ENCODE peak calls at places on chromosomes 7 and 10, in six cellular contexts. One of them, this sample, is unnamed.

GRCh38 chr10:74888947-74889661 is 62.7 kb downstream of the KAT6B start:
- DNase-seq in GM10248: no peak
- DNase-seq in activated CD4-positive, alpha-beta T cell treated with anti-CD3 and anti-CD28 coated beads, Interleukin-2, amount 50 U/mL, for 48 hours: no peak
- DNase-seq in A172: peak
- DNase-seq in GM12878: no peak
- DNase-seq in lower leg skin: peak
- DNase-seq in this sample: no peak

GRCh38 chr7:156620246-156620775 is 20.3 kb upstream of the RNF32 start:
- DNase-seq in GM10248: no peak
- DNase-seq in activated CD4-positive, alpha-beta T cell treated with anti-CD3 and anti-CD28 coated beads, Interleukin-2, amount 50 U/mL, for 48 hours: no peak
- DNase-seq in A172: no peak
- DNase-seq in GM12878: no peak
- DNase-seq in lower leg skin: no peak
- DNase-seq in this sample: no peak

GRCh38 chr7:50531401-50531906 is 33.8 kb downstream of the DDC start:
- DNase-seq in GM10248: no peak
- DNase-seq in activated CD4-positive, alpha-beta T cell treated with anti-CD3 and anti-CD28 coated beads, Interleukin-2, amount 50 U/mL, for 48 hours: peak
- DNase-seq in A172: peak
- DNase-seq in GM12878: no peak
- DNase-seq in lower leg skin: no peak
- DNase-seq in this sample: peak

GRCh38 chr7:380724-381210 is 90.8 kb downstream of the FOXL3 start:
- DNase-seq in GM10248: no peak
- DNase-seq in activated CD4-positive, alpha-beta T cell treated with anti-CD3 and anti-CD28 coated beads, Interleukin-2, amount 50 U/mL, for 48 hours: no peak
- DNase-seq in A172: no peak
- DNase-seq in GM12878: no peak
- DNase-seq in lower leg skin: peak
- DNase-seq in this sample: no peak

GRCh38 chr7:139495726-139496125 is 12.3 kb upstream of the KLRG2 start:
- DNase-seq in GM10248: no peak
- DNase-seq in activated CD4-positive, alpha-beta T cell treated with anti-CD3 and anti-CD28 coated beads, Interleukin-2, amount 50 U/mL, for 48 hours: no peak
- DNase-seq in A172: no peak
- DNase-seq in GM12878: no peak
- DNase-seq in lower leg skin: no peak
- DNase-seq in this sample: no peak

GRCh38 chr7:156858523-156858922 is 34.5 kb downstream of the LMBR1 start:
- DNase-seq in GM10248: no peak
- DNase-seq in activated CD4-positive, alpha-beta T cell treated with anti-CD3 and anti-CD28 coated beads, Interleukin-2, amount 50 U/mL, for 48 hours: no peak
- DNase-seq in A172: no peak
- DNase-seq in GM12878: no peak
- DNase-seq in lower leg skin: no peak
- DNase-seq in this sample: no peak

GRCh38 chr10:63720072-63720537 is 198.9 kb downstream of the REEP3 start:
- DNase-seq in GM10248: peak
- DNase-seq in activated CD4-positive, alpha-beta T cell treated with anti-CD3 and anti-CD28 coated beads, Interleukin-2, amount 50 U/mL, for 48 hours: peak
- DNase-seq in A172: peak
- DNase-seq in GM12878: peak
- DNase-seq in lower leg skin: no peak
- DNase-seq in this sample: peak

GRCh38 chr10:18793951-18794350 is 134.7 kb downstream of the ARL5B start:
- DNase-seq in GM10248: no peak
- DNase-seq in activated CD4-positive, alpha-beta T cell treated with anti-CD3 and anti-CD28 coated beads, Interleukin-2, amount 50 U/mL, for 48 hours: no peak
- DNase-seq in A172: peak
- DNase-seq in GM12878: no peak
- DNase-seq in lower leg skin: no peak
- DNase-seq in this sample: no peak

GRCh38 chr7:100852048-100852872 is at the start of gene SLC12A9:
- DNase-seq in GM10248: peak
- DNase-seq in activated CD4-positive, alpha-beta T cell treated with anti-CD3 and anti-CD28 coated beads, Interleukin-2, amount 50 U/mL, for 48 hours: peak
- DNase-seq in A172: peak
- DNase-seq in GM12878: peak
- DNase-seq in lower leg skin: peak
- DNase-seq in this sample: peak

GRCh38 chr10:114519306-114519669 is 115.0 kb upstream of the AFAP1L2 start:
- DNase-seq in GM10248: no peak
- DNase-seq in activated CD4-positive, alpha-beta T cell treated with anti-CD3 and anti-CD28 coated beads, Interleukin-2, amount 50 U/mL, for 48 hours: no peak
- DNase-seq in A172: peak
- DNase-seq in GM12878: no peak
- DNase-seq in lower leg skin: peak
- DNase-seq in this sample: no peak

GRCh38 chr7:148697950-148698396 is 730 bp upstream of the CUL1 start:
- DNase-seq in GM10248: no peak
- DNase-seq in activated CD4-positive, alpha-beta T cell treated with anti-CD3 and anti-CD28 coated beads, Interleukin-2, amount 50 U/mL, for 48 hours: no peak
- DNase-seq in A172: no peak
- DNase-seq in GM12878: no peak
- DNase-seq in lower leg skin: no peak
- DNase-seq in this sample: peak

GRCh38 chr10:50809596-50809995 is 69.9 kb downstream of the ASAH2B start:
- DNase-seq in GM10248: no peak
- DNase-seq in activated CD4-positive, alpha-beta T cell treated with anti-CD3 and anti-CD28 coated beads, Interleukin-2, amount 50 U/mL, for 48 hours: no peak
- DNase-seq in A172: no peak
- DNase-seq in GM12878: no peak
- DNase-seq in lower leg skin: no peak
- DNase-seq in this sample: no peak

GRCh38 chr7:3691478-3692151 is 390.6 kb downstream of the SDK1 start:
- DNase-seq in GM10248: no peak
- DNase-seq in activated CD4-positive, alpha-beta T cell treated with anti-CD3 and anti-CD28 coated beads, Interleukin-2, amount 50 U/mL, for 48 hours: no peak
- DNase-seq in A172: no peak
- DNase-seq in GM12878: no peak
- DNase-seq in lower leg skin: no peak
- DNase-seq in this sample: no peak

GRCh38 chr7:88224596-88225275 is 4.9 kb upstream of the SRI start:
- DNase-seq in GM10248: no peak
- DNase-seq in activated CD4-positive, alpha-beta T cell treated with anti-CD3 and anti-CD28 coated beads, Interleukin-2, amount 50 U/mL, for 48 hours: no peak
- DNase-seq in A172: peak
- DNase-seq in GM12878: no peak
- DNase-seq in lower leg skin: no peak
- DNase-seq in this sample: no peak

GRCh38 chr10:1243486-1244182 is 187.4 kb downstream of the WDR37 start:
- DNase-seq in GM10248: no peak
- DNase-seq in activated CD4-positive, alpha-beta T cell treated with anti-CD3 and anti-CD28 coated beads, Interleukin-2, amount 50 U/mL, for 48 hours: no peak
- DNase-seq in A172: no peak
- DNase-seq in GM12878: no peak
- DNase-seq in lower leg skin: no peak
- DNase-seq in this sample: no peak

GRCh38 chr7:22845221-22845844 is 22.7 kb upstream of the TOMM7 start:
- DNase-seq in GM10248: no peak
- DNase-seq in activated CD4-positive, alpha-beta T cell treated with anti-CD3 and anti-CD28 coated beads, Interleukin-2, amount 50 U/mL, for 48 hours: no peak
- DNase-seq in A172: peak
- DNase-seq in GM12878: no peak
- DNase-seq in lower leg skin: no peak
- DNase-seq in this sample: no peak

GRCh38 chr7:92246363-92247101 is 758 bp downstream of the ANKIB1 start:
- DNase-seq in GM10248: peak
- DNase-seq in activated CD4-positive, alpha-beta T cell treated with anti-CD3 and anti-CD28 coated beads, Interleukin-2, amount 50 U/mL, for 48 hours: peak
- DNase-seq in A172: peak
- DNase-seq in GM12878: no peak
- DNase-seq in lower leg skin: peak
- DNase-seq in this sample: peak

GRCh38 chr7:113915991-113916390 is 2.8 kb downstream of the PPP1R3A start:
- DNase-seq in GM10248: no peak
- DNase-seq in activated CD4-positive, alpha-beta T cell treated with anti-CD3 and anti-CD28 coated beads, Interleukin-2, amount 50 U/mL, for 48 hours: no peak
- DNase-seq in A172: no peak
- DNase-seq in GM12878: no peak
- DNase-seq in lower leg skin: no peak
- DNase-seq in this sample: no peak

GRCh38 chr7:557556-557877 is 37.9 kb upstream of the PDGFA start:
- DNase-seq in GM10248: no peak
- DNase-seq in activated CD4-positive, alpha-beta T cell treated with anti-CD3 and anti-CD28 coated beads, Interleukin-2, amount 50 U/mL, for 48 hours: no peak
- DNase-seq in A172: no peak
- DNase-seq in GM12878: no peak
- DNase-seq in lower leg skin: no peak
- DNase-seq in this sample: no peak

GRCh38 chr7:45402480-45403218 is 171.5 kb upstream of the ADCY1 start:
- DNase-seq in GM10248: no peak
- DNase-seq in activated CD4-positive, alpha-beta T cell treated with anti-CD3 and anti-CD28 coated beads, Interleukin-2, amount 50 U/mL, for 48 hours: no peak
- DNase-seq in A172: peak
- DNase-seq in GM12878: peak
- DNase-seq in lower leg skin: no peak
- DNase-seq in this sample: peak

This sample was measured in RPMI8226.